ENCODE peak calls at places on chromosomes 4 and X, in four cellular contexts. H is OCI-LY7, M is cardiac fibroblast, Z is suprapubic skin. K is an unnamed sample.

GRCh38 chrX:9670136-9670905 is 95.3 kb downstream of the GPR143 start:
- DNase-seq in H (no peak), M (peak; percentile 61), Z (no peak), K (no peak)

GRCh38 chrX:40007136-40007535 is 90.6 kb downstream of the BCOR start:
- DNase-seq in H (no peak), M (no peak), Z (no peak), K (no peak)

GRCh38 chr4:122695226-122695625 is 37.3 kb upstream of the BBS12 start:
- DNase-seq in H (no peak), M (no peak), Z (no peak), K (no peak)

GRCh38 chr4:11495291-11495690 is 66.6 kb upstream of the HS3ST1 start:
- DNase-seq in H (no peak), M (no peak), Z (no peak), K (no peak)

GRCh38 chr4:2797188-2797544 is 4.3 kb downstream of the SH3BP2 start:
- DNase-seq in H (no peak), M (no peak), Z (peak; percentile 73), K (no peak)

GRCh38 chrX:120456973-120457372 is 12.1 kb downstream of the LAMP2 start:
- DNase-seq in H (peak; percentile 75), M (no peak), Z (no peak), K (peak; percentile 77)

GRCh38 chrX:10755477-10756334 is 135.3 kb upstream of the MID1 start:
- DNase-seq in H (no peak), M (peak; percentile 74), Z (no peak), K (peak; percentile 9)

GRCh38 chr4:99921174-99921573 is 25.2 kb downstream of the DNAJB14 start:
- DNase-seq in H (no peak), M (no peak), Z (no peak), K (no peak)

GRCh38 chr4:23967281-23967680 is 77.4 kb upstream of the PPARGC1A start:
- DNase-seq in H (no peak), M (no peak), Z (no peak), K (no peak)

GRCh38 chr4:48909697-48910096 is 3.1 kb upstream of the OCIAD2 start:
- DNase-seq in H (no peak), M (peak; percentile 92), Z (no peak), K (peak; percentile 97)

GRCh38 chrX:85963736-85964135 is 83.6 kb downstream of the CHM start:
- DNase-seq in H (no peak), M (peak; percentile 70), Z (no peak), K (peak; percentile 62)

GRCh38 chr4:170114636-170115035 is 24.9 kb upstream of the AADAT start:
- DNase-seq in H (no peak), M (no peak), Z (no peak), K (no peak)

GRCh38 chrX:20594985-20595384 is 328.3 kb upstream of the RPS6KA3 start:
- DNase-seq in H (no peak), M (peak; percentile 8), Z (no peak), K (no peak)
- TF ChIP-seq CTCF in H (no peak), M (peak; percentile 30), Z (no peak), K (no peak)

DNA sequence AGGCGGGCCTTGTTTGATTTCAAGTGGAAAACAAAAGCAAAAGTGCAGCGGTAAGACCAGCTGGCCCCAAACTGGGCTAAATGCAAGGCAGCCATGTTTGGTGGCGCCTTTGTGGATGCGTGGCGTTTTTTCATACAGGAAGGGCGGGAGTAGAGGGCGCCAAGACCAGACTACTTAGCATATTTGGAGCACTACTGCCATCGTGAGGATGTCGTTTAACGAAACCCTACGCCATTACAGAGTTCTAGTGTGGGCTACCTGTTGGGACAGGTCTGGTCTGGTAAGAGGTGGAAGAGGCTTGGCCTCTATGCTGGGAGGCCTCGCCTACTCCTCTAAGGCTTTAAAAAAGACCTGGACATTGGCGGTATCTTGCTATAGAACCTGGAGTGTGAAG is 230.7 kb upstream of the STK26 start:
- DNase-seq in H (no peak), M (no peak), Z (no peak), K (peak; percentile 95)
- TF ChIP-seq CTCF in H (no peak), M (no peak), Z (peak; percentile 59), K (peak; percentile 39)

DNA sequence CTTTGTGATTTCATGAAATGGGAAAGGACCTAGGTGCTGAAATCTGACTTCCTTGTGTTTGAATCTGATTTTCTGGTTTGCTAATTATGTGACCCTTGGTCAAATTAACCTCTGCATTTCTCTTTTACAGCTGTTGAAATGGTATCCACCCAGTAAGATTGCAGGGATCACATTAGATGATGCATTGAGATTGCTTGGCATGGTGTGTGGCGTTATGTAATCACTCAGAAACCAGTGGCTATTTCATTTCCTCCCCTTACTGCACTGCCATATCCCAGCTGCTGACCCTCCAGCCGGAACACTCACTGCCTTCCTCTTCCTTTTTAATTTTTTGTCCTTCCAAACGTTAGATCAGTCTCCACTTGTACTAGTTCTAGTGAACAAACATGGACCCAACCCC is 79.0 kb downstream of the KLHL8 start:
- DNase-seq in H (no peak), M (no peak), Z (no peak), K (no peak)
- TF ChIP-seq CTCF in H (no peak), M (no peak), Z (no peak), K (no peak)

DNA sequence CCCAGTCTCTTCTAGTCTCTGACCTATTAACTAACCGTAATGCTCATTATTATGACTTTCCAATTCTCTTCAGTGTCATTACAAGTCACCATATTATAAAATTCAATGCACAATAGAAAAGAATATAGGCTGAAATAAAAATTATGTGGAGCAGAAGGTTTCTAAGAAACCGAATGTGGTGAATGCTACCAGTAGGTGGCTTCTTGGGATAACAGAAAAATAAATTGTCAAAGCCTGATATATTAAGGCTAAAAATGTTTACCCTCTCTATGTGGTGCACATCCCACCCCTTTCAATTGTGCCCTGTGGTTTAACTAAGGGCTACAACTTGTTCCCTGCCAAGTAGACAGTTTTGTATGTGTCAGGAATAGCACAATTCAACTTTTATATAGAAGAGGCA is 624.6 kb upstream of the TECRL start:
- DNase-seq in H (no peak), M (no peak), Z (no peak), K (peak; percentile 12)
- TF ChIP-seq CTCF in H (no peak), M (no peak), Z (no peak), K (no peak)

DNA sequence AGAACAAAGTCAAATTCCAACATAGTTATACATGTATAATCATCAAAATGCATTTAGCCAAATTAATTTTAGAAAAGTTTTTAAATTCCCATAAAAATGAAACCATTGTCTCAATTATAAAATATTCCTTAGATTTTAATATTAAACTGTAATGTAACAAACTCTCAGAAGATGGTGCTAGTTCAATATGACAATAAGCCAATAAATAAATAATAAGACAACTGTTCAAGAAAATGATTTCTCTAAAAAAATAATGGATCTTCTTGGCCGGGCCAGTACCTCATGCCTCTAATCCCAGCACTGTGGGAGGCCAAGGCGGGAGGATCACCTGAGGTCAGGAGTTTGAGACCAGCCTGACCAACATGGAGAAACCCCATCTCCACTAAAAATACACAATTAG is 80.3 kb downstream of the RAB28 start:
- DNase-seq in H (no peak), M (no peak), Z (no peak), K (no peak)
- TF ChIP-seq CTCF in H (no peak), M (no peak), Z (no peak), K (no peak)

GRCh38 chr4:103075894-103076776 is at the start of gene SLC9B2:
- DNase-seq in H (peak; percentile 79), M (peak; percentile 74), Z (peak; percentile 84), K (peak; percentile 74)
- TF ChIP-seq CTCF in H (peak; percentile 39), M (peak; percentile 19), Z (no peak), K (no peak)

GRCh38 chr4:182809417-182810102 is 107.6 kb downstream of the DCTD start:
- DNase-seq in H (no peak), M (no peak), Z (no peak), K (no peak)
- TF ChIP-seq CTCF in H (peak; percentile 30), M (no peak), Z (no peak), K (no peak)

GRCh38 chr4:184163813-184164212 is 53.9 kb downstream of the ENPP6 start:
- DNase-seq in H (peak; percentile 23), M (peak; percentile 34), Z (no peak), K (peak; percentile 53)
- TF ChIP-seq CTCF in H (peak; percentile 67), M (peak; percentile 20), Z (peak; percentile 42), K (peak; percentile 65)

K was measured in MCF 10A.